ENCODE peak calls at places on chromosomes 6 and 20, in four cellular contexts. One of them, this sample, is unnamed.

GRCh38 chr20:57048027-57048869 is 218.2 kb downstream of the BMP7 start:
- DNase-seq in effector CD8-positive, alpha-beta T cell: no peak
- DNase-seq in dorsolateral prefrontal cortex: no peak
- DNase-seq in T-helper 2 cell: no peak
- DNase-seq in this sample: no peak

GRCh38 chr6:77401231-77401630 is 62.1 kb downstream of the HTR1B start:
- DNase-seq in dorsolateral prefrontal cortex: no peak
- DNase-seq in T-helper 2 cell: no peak
- DNase-seq in effector CD8-positive, alpha-beta T cell: no peak
- DNase-seq in this sample: no peak

GRCh38 chr6:139373154-139373927 is 1.1 kb downstream of the CITED2 start:
- DNase-seq in T-helper 2 cell: peak; percentile 67
- DNase-seq in dorsolateral prefrontal cortex: peak; percentile 77
- DNase-seq in effector CD8-positive, alpha-beta T cell: peak; percentile 40
- DNase-seq in this sample: peak; percentile 58

GRCh38 chr6:107125771-107126170 is 10.5 kb upstream of the BEND3 start:
- DNase-seq in dorsolateral prefrontal cortex: no peak
- DNase-seq in effector CD8-positive, alpha-beta T cell: no peak
- DNase-seq in T-helper 2 cell: no peak
- DNase-seq in this sample: no peak

GRCh38 chr6:146315321-146316254 is 228.0 kb upstream of the RAB32 start:
- DNase-seq in T-helper 2 cell: no peak
- DNase-seq in dorsolateral prefrontal cortex: no peak
- DNase-seq in effector CD8-positive, alpha-beta T cell: no peak
- DNase-seq in this sample: no peak

GRCh38 chr20:32966881-32967781 is 37.1 kb downstream of the SUN5 start:
- DNase-seq in dorsolateral prefrontal cortex: no peak
- DNase-seq in effector CD8-positive, alpha-beta T cell: peak; percentile 15
- DNase-seq in T-helper 2 cell: peak; percentile 82
- DNase-seq in this sample: peak; percentile 55

GRCh38 chr6:149859368-149859767 is 4.8 kb downstream of the LRP11 start:
- DNase-seq in effector CD8-positive, alpha-beta T cell: no peak
- DNase-seq in T-helper 2 cell: no peak
- DNase-seq in dorsolateral prefrontal cortex: no peak
- DNase-seq in this sample: no peak

GRCh38 chr6:152669894-152670293 is 27.8 kb upstream of the MYCT1 start:
- DNase-seq in dorsolateral prefrontal cortex: no peak
- DNase-seq in effector CD8-positive, alpha-beta T cell: no peak
- DNase-seq in T-helper 2 cell: no peak
- DNase-seq in this sample: no peak

GRCh38 chr6:111985202-111985731 is 68.6 kb upstream of the CCN6 start:
- DNase-seq in dorsolateral prefrontal cortex: no peak
- DNase-seq in T-helper 2 cell: peak; percentile 36
- DNase-seq in effector CD8-positive, alpha-beta T cell: no peak
- DNase-seq in this sample: no peak

This sample was measured in T-helper 17 cell.